ENCODE peak calls at places on chromosomes 6 and 20, in nine cellular contexts. I is SK-MEL-5; D is fibroblast of the conjunctiva; A is ELR; Y is SIG-M5; C is stromal cell of bone marrow; T is AG10803; H is cardiac muscle cell; Z is stimulated activated CD4-positive, alpha-beta T cell treated with anti-CD3 and anti-CD28 coated beads, Interleukin-4, amount 100 ng/mL, for 48 hours. F is an unnamed sample.

GRCh38 chr6:13015379-13015681 is 298.8 kb downstream of the PHACTR1 start:
- DNase-seq in D (no peak), H (no peak), A (no peak), I (no peak), Y (no peak), T (no peak), Z (no peak), C (no peak), F (no peak)

GRCh38 chr20:4069741-4070140 is 54.4 kb upstream of the RNF24 start:
- DNase-seq in Z (no peak), T (peak), I (no peak), D (no peak), Y (no peak), C (peak), A (peak), H (no peak), F (no peak)

GRCh38 chr20:46343358-46344357 is 35.4 kb upstream of the CDH22 start:
- DNase-seq in T (no peak), Z (no peak), Y (no peak), H (no peak), D (no peak), I (no peak), C (no peak), A (no peak), F (no peak)

GRCh38 chr20:52104546-52105044 is 87.0 kb downstream of the ZFP64 start:
- DNase-seq in Z (no peak), A (peak), D (no peak), T (peak), Y (no peak), C (no peak), H (peak), I (no peak), F (peak)

GRCh38 chr6:147667082-147667481 is 158.6 kb downstream of the SAMD5 start:
- DNase-seq in A (no peak), D (no peak), Z (no peak), I (no peak), Y (no peak), H (no peak), C (no peak), T (no peak), F (no peak)

GRCh38 chr6:60867548-60867947 is 1418.5 kb downstream of the KHDRBS2 start:
- DNase-seq in A (no peak), H (no peak), Z (no peak), T (no peak), I (no peak), D (no peak), C (no peak), Y (no peak), F (no peak)

GRCh38 chr6:99353126-99353525 is 3.7 kb upstream of the FAXC start:
- DNase-seq in C (no peak), A (no peak), D (no peak), T (no peak), Z (no peak), Y (no peak), I (no peak), H (peak), F (no peak)

GRCh38 chr6:169379495-169380070 is 125.9 kb upstream of the THBS2 start:
- DNase-seq in D (no peak), H (no peak), A (no peak), I (no peak), C (no peak), Y (no peak), T (no peak), Z (no peak), F (no peak)

GRCh38 chr6:35415065-35415880 is 36.9 kb upstream of the FANCE start:
- DNase-seq in H (peak), C (peak), A (peak), I (peak), T (peak), D (peak), Z (no peak), Y (no peak), F (peak)

GRCh38 chr6:107386904-107387303 is 72.5 kb downstream of the PDSS2 start:
- DNase-seq in Z (no peak), H (no peak), A (no peak), D (no peak), C (no peak), Y (no peak), I (no peak), T (no peak), F (no peak)

GRCh38 chr6:170266061-170266825 is 24.6 kb downstream of the DLL1 start:
- DNase-seq in A (no peak), Y (no peak), H (no peak), Z (no peak), C (no peak), D (no peak), T (no peak), I (no peak), F (no peak)

GRCh38 chr20:14410869-14411555 is 73.6 kb upstream of the FLRT3 start:
- DNase-seq in H (no peak), T (no peak), C (no peak), Y (no peak), D (no peak), A (no peak), I (no peak), Z (no peak), F (no peak)

GRCh38 chr20:25992146-25992545 is 295.5 kb upstream of the ZNF337 start:
- DNase-seq in Y (no peak), A (no peak), H (no peak), I (no peak), T (no peak), C (no peak), Z (no peak), D (no peak), F (no peak)

GRCh38 chr6:30013296-30013922 is 47.7 kb upstream of the POLR1H start:
- DNase-seq in C (no peak), Y (no peak), Z (no peak), T (peak), I (peak), D (no peak), H (peak), A (no peak), F (no peak)

GRCh38 chr6:129280719-129281118 is 397.8 kb downstream of the LAMA2 start:
- DNase-seq in I (no peak), D (no peak), Z (peak), H (no peak), C (no peak), A (no peak), T (no peak), Y (no peak), F (no peak)

GRCh38 chr6:81233990-81234389 is 518.5 kb downstream of the TENT5A start:
- DNase-seq in T (no peak), A (no peak), C (no peak), Y (no peak), D (no peak), I (no peak), Z (no peak), H (no peak), F (no peak)

GRCh38 chr6:42022755-42023384 is 27.5 kb upstream of the TAF8 start:
- DNase-seq in A (no peak), C (no peak), Y (no peak), I (no peak), T (no peak), Z (no peak), H (no peak), D (no peak), F (no peak)

GRCh38 chr6:39731565-39731964 is 6.4 kb upstream of the KIF6 start:
- DNase-seq in T (no peak), Y (no peak), Z (no peak), H (no peak), I (peak), C (no peak), D (no peak), A (peak), F (no peak)

GRCh38 chr6:121733216-121733615 is 297.8 kb downstream of the GJA1 start:
- DNase-seq in D (no peak), T (peak), Y (no peak), I (no peak), A (no peak), Z (no peak), C (no peak), H (no peak), F (no peak)

GRCh38 chr6:27759930-27760329 is 152.3 kb downstream of the OR2B2 start:
- DNase-seq in C (no peak), H (no peak), Y (no peak), I (no peak), A (no peak), D (no peak), Z (no peak), T (no peak), F (no peak)

GRCh38 chr6:63307581-63308246 is 12.1 kb downstream of the LGSN start:
- DNase-seq in A (peak), C (peak), Y (peak), T (peak), I (peak), H (peak), Z (no peak), D (peak), F (peak)

GRCh38 chr6:73079978-73080377 is 145.3 kb downstream of the KHDC1L start:
- DNase-seq in H (no peak), D (no peak), C (no peak), T (peak), I (peak), Z (no peak), A (peak), Y (no peak), F (no peak)

GRCh38 chr6:79705456-79705995 is 74.4 kb downstream of the SH3BGRL2 start:
- DNase-seq in Z (no peak), H (no peak), T (no peak), Y (no peak), I (no peak), C (no peak), D (no peak), A (no peak), F (no peak)

GRCh38 chr6:156359912-156360311 is 417.3 kb upstream of the ARID1B start:
- DNase-seq in Z (no peak), H (peak), D (no peak), T (no peak), I (peak), C (no peak), A (no peak), Y (no peak), F (peak)

GRCh38 chr20:34222208-34222607 is 19.0 kb upstream of the ASIP start:
- DNase-seq in A (peak), Y (peak), Z (no peak), H (no peak), C (peak), T (peak), D (peak), I (peak), F (peak)

GRCh38 chr20:10971096-10971495 is 297.3 kb upstream of the JAG1 start:
- DNase-seq in I (no peak), C (no peak), A (no peak), T (no peak), H (no peak), D (no peak), Y (no peak), Z (no peak), F (no peak)

GRCh38 chr20:34552569-34552968 is 5.9 kb upstream of the MAP1LC3A start:
- DNase-seq in A (no peak), Y (no peak), C (no peak), T (no peak), Z (no peak), D (no peak), H (no peak), I (no peak), F (no peak)

GRCh38 chr20:17646209-17646717 is 35.8 kb downstream of the RRBP1 start:
- DNase-seq in D (no peak), I (no peak), T (no peak), A (no peak), Y (no peak), H (no peak), Z (no peak), C (no peak), F (no peak)

GRCh38 chr6:27630727-27631613 is 158.1 kb upstream of the ZNF184 start:
- DNase-seq in C (no peak), Z (peak), I (peak), H (peak), T (no peak), Y (no peak), D (peak), A (peak), F (peak)

GRCh38 chr20:58149412-58150091 is 78.9 kb downstream of the ANKRD60 start:
- DNase-seq in T (no peak), Y (no peak), Z (no peak), I (no peak), C (no peak), H (no peak), A (peak), D (no peak), F (no peak)

GRCh38 chr6:47438481-47439347 is 38.9 kb upstream of the CD2AP start:
- DNase-seq in T (no peak), Y (no peak), A (no peak), H (no peak), I (no peak), D (no peak), C (no peak), Z (no peak), F (no peak)

GRCh38 chr20:43467589-43467988 is 9.9 kb downstream of the SRSF6 start:
- DNase-seq in C (no peak), H (no peak), T (no peak), Z (no peak), A (no peak), Y (no peak), D (no peak), I (no peak), F (no peak)

GRCh38 chr6:149488815-149489214 is 4.0 kb upstream of the ZC3H12D start:
- DNase-seq in H (no peak), Z (no peak), Y (no peak), D (no peak), T (no peak), C (no peak), I (no peak), A (no peak), F (no peak)

GRCh38 chr6:154292855-154293519 is 63.6 kb downstream of the IPCEF1 start:
- DNase-seq in H (no peak), D (no peak), I (no peak), Y (no peak), Z (no peak), T (peak), A (peak), C (peak), F (no peak)

GRCh38 chr20:64049060-64049886 is at the start of gene SOX18:
- DNase-seq in I (peak), T (no peak), C (no peak), A (peak), H (peak), Y (no peak), D (no peak), Z (no peak), F (no peak)

GRCh38 chr6:69802995-69803394 is 6.2 kb upstream of the LMBRD1 start:
- DNase-seq in Y (no peak), C (no peak), I (no peak), Z (no peak), T (no peak), A (no peak), H (no peak), D (no peak), F (no peak)

GRCh38 chr6:159037746-159038290 is 7.0 kb downstream of the TAGAP start:
- DNase-seq in A (no peak), D (no peak), Z (no peak), T (no peak), H (no peak), I (no peak), C (no peak), Y (no peak), F (no peak)

GRCh38 chr6:28765978-28766351 is 157.8 kb downstream of the TRIM27 start:
- DNase-seq in H (peak), D (no peak), Z (no peak), C (no peak), Y (no peak), T (no peak), I (no peak), A (no peak), F (no peak)

F was measured in H54.